ENCODE peak calls at places on chromosomes 5 and 9, in five cellular contexts. U is EL, R is NCI-H1105, E is stomach, X is RPMI7951. A is an unnamed sample.

GRCh38 chr5:40486437-40487270 is 193.1 kb upstream of the PTGER4 start:
- DNase-seq in U (no peak), R (no peak), E (no peak), X (peak), A (peak)

GRCh38 chr5:134100283-134101011 is 14.0 kb upstream of the TCF7 start:
- DNase-seq in U (peak), R (no peak), E (peak), X (peak), A (no peak)

GRCh38 chr5:66230551-66230950 is 86.5 kb downstream of the SREK1 start:
- DNase-seq in U (peak), R (no peak), E (no peak), X (peak), A (no peak)

GRCh38 chr9:105191508-105192118 is 52.8 kb upstream of the SLC44A1 start:
- DNase-seq in U (no peak), R (no peak), E (no peak), X (peak), A (no peak)

GRCh38 chr9:16192403-16193017 is 639.7 kb downstream of the CCDC171 start:
- DNase-seq in U (peak), R (no peak), E (no peak), X (no peak), A (no peak)

GRCh38 chr9:92663951-92664350 is 6.0 kb downstream of the IPPK start:
- DNase-seq in U (no peak), R (no peak), E (no peak), X (no peak), A (no peak)

GRCh38 chr5:64201986-64202385 is 36.3 kb downstream of the RNF180 start:
- DNase-seq in U (no peak), R (no peak), E (no peak), X (no peak), A (no peak)

GRCh38 chr5:146048994-146049703 is 56.2 kb downstream of the PLAC8L1 start:
- DNase-seq in U (peak), R (peak), E (peak), X (peak), A (peak)

GRCh38 chr9:4366649-4367330 is 66.9 kb upstream of the GLIS3 start:
- DNase-seq in U (peak), R (peak), E (peak), X (peak), A (peak)

GRCh38 chr5:117318528-117318927 is 743.9 kb upstream of the SEMA6A start:
- DNase-seq in U (no peak), R (no peak), E (no peak), X (no peak), A (no peak)

GRCh38 chr9:33719581-33720374 is 75.6 kb upstream of the PRSS3 start:
- DNase-seq in U (peak), R (peak), E (peak), X (no peak), A (no peak)

GRCh38 chr5:115418788-115419187 is 122.3 kb upstream of the CCDC112 start:
- DNase-seq in U (no peak), R (peak), E (no peak), X (no peak), A (no peak)

GRCh38 chr9:19493174-19493811 is 84.5 kb downstream of the ACER2 start:
- DNase-seq in U (peak), R (peak), E (peak), X (peak), A (peak)

GRCh38 chr5:177479774-177480173 is 6.3 kb upstream of the DBN1 start:
- DNase-seq in U (peak), R (no peak), E (no peak), X (peak), A (peak)

GRCh38 chr5:93150311-93151012 is 430.6 kb downstream of the NR2F1-AS1 start:
- DNase-seq in U (peak), R (no peak), E (no peak), X (peak), A (peak)

GRCh38 chr9:115456515-115456914 is 338.6 kb upstream of the TNC start:
- DNase-seq in U (no peak), R (no peak), E (no peak), X (no peak), A (no peak)